ENCODE peak calls at places on chromosomes 11 and 22, in seven cellular contexts. B, M, D, S, J, G and N are unnamed samples.
A peak's percentile ranks its signal among the peaks of the same experiment; 100 is the strongest.

GRCh38 chr11:27012254-27012921 is 18.5 kb downstream of the FIBIN start:
- DNase-seq in B (no peak), M (no peak), D (no peak), S (peak; percentile 14), J (no peak), G (no peak), N (no peak)

GRCh38 chr11:27563201-27563600 is 56.6 kb upstream of the LIN7C start:
- DNase-seq in B (no peak), M (no peak), D (no peak), S (no peak), J (no peak), G (no peak), N (no peak)

GRCh38 chr11:106959800-106960199 is 58.5 kb downstream of the GUCY1A2 start:
- DNase-seq in B (no peak), M (no peak), D (no peak), S (peak; percentile 47), J (no peak), G (no peak), N (no peak)

GRCh38 chr11:71252434-71252781 is at the start of gene SHANK2:
- DNase-seq in B (no peak), M (peak; percentile 47), D (no peak), S (peak; percentile 30), J (peak; percentile 34), G (no peak), N (peak; percentile 57)

GRCh38 chr22:36377022-36377631 is 10.6 kb downstream of the MYH9 start:
- DNase-seq in B (no peak), M (no peak), D (peak; percentile 30), S (no peak), J (no peak), G (no peak), N (no peak)

GRCh38 chr11:105960252-105961245 is 61.5 kb downstream of the MSANTD4 start:
- DNase-seq in B (peak; percentile 38), M (no peak), D (no peak), S (no peak), J (no peak), G (no peak), N (peak; percentile 36)

GRCh38 chr22:46047226-46047625 is 70.3 kb upstream of the WNT7B start:
- DNase-seq in B (no peak), M (peak; percentile 17), D (no peak), S (no peak), J (no peak), G (no peak), N (peak; percentile 19)

GRCh38 chr11:70604630-70605520 is 206.5 kb downstream of the CTTN start:
- DNase-seq in B (peak; percentile 47), M (no peak), D (no peak), S (no peak), J (no peak), G (no peak), N (no peak)

GRCh38 chr22:42375982-42376381 is 56.2 kb downstream of the NFAM1 start:
- DNase-seq in B (peak; percentile 63), M (peak; percentile 34), D (no peak), S (no peak), J (no peak), G (no peak), N (no peak)

GRCh38 chr11:104997288-104997687 is 25.7 kb downstream of the CASP5 start:
- DNase-seq in B (no peak), M (no peak), D (no peak), S (no peak), J (no peak), G (peak; percentile 33), N (no peak)

GRCh38 chr11:75400110-75400865 is 970 bp downstream of the RPS3 start:
- DNase-seq in B (no peak), M (no peak), D (peak; percentile 25), S (no peak), J (no peak), G (no peak), N (no peak)

GRCh38 chr11:31690041-31690440 is 121.1 kb downstream of the PAX6 start:
- DNase-seq in B (no peak), M (no peak), D (no peak), S (no peak), J (no peak), G (no peak), N (no peak)

GRCh38 chr11:67998150-67999045 is 5.5 kb downstream of the UNC93B1 start:
- DNase-seq in B (no peak), M (no peak), D (no peak), S (no peak), J (no peak), G (no peak), N (no peak)

GRCh38 chr22:36252754-36253522 is at the start of gene APOL1:
- DNase-seq in B (no peak), M (peak; percentile 78), D (peak; percentile 78), S (no peak), J (peak; percentile 65), G (peak; percentile 19), N (no peak)

GRCh38 chr11:4059424-4059823 is 35.2 kb upstream of the RRM1 start:
- DNase-seq in B (no peak), M (no peak), D (no peak), S (no peak), J (peak; percentile 20), G (no peak), N (no peak)

GRCh38 chr11:66002648-66003225 is 434 bp downstream of the BANF1 start:
- DNase-seq in B (peak; percentile 77), M (peak; percentile 61), D (no peak), S (peak; percentile 57), J (peak; percentile 69), G (peak; percentile 52), N (peak; percentile 81)

GRCh38 chr11:132244871-132245557 is 874.6 kb downstream of the NTM start:
- DNase-seq in B (no peak), M (no peak), D (no peak), S (no peak), J (no peak), G (no peak), N (no peak)

GRCh38 chr22:25407859-25408229 is 156.6 kb upstream of the GRK3 start:
- DNase-seq in B (no peak), M (no peak), D (no peak), S (no peak), J (no peak), G (no peak), N (no peak)

GRCh38 chr11:50298182-50298988 is 265.7 kb downstream of the OR4C45 start:
- DNase-seq in B (no peak), M (no peak), D (no peak), S (no peak), J (no peak), G (no peak), N (no peak)

GRCh38 chr22:39306456-39307361 is 12.7 kb downstream of the RPL3 start:
- DNase-seq in B (peak; percentile 68), M (peak; percentile 49), D (peak; percentile 30), S (peak; percentile 59), J (no peak), G (peak; percentile 54), N (no peak)

GRCh38 chr22:49959782-49960158 is 802 bp upstream of the PIM3 start:
- DNase-seq in B (no peak), M (peak; percentile 68), D (no peak), S (no peak), J (peak; percentile 30), G (peak; percentile 39), N (peak; percentile 84)

DNA sequence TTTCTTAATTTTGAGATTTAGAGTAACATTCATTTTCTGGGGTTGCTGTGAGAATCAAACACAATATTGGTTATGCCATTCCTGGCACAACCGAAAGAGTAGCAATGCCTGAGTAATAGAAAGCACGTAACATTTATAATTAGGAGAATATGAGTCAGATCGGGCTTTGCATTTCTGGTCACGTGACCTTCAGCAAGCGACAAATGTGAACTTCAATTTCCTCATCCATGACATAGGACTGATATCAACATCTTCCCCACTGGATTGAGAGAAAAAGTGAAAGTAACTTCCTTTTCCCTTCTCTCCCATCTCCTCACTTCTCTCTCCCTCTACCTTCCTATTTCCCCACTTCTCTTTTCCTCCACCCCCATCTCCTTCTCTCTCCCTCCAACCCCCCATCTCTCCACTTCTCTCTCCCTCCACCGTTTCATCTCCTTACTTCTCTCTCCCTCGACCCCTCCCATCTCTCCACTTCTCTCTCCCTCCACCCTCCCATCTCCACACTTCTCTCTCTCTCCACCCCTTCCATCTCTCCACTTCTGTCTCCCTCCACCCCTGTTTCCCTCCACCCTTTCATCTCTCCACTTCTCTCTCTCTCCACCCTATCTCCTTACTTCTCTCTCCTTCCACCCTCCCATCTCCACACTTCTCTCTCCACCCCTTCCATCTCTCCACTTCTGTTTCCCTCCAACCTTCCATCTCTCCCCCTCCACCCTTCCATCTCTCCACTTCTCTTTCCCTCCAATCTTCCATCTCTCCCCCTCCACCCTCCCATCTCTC is 33.5 kb upstream of the CAT start:
- DNase-seq in B (no peak), M (no peak), D (no peak), S (no peak), J (no peak), G (peak; percentile 13), N (no peak)
- H3K4me3 ChIP-seq in B (peak overlapping the region; percentile 16), M (no peak overlapping the region), D (no peak overlapping the region), S (no peak overlapping the region), J (no peak overlapping the region), G (no peak overlapping the region), N (no peak overlapping the region)

GRCh38 chr11:84261707-84262106 is 975.5 kb upstream of the CCDC90B start:
- DNase-seq in B (no peak), M (peak; percentile 28), D (no peak), S (peak; percentile 12), J (no peak), G (no peak), N (no peak)
- TF ChIP-seq CTCF in B (peak; percentile 23), M (peak; percentile 32), D (no peak), S (no peak), J (no peak), G (no peak), N (no peak)

GRCh38 chr11:47413351-47413750 is 5.0 kb downstream of the SLC39A13 start:
- DNase-seq in B (no peak), M (no peak), D (no peak), S (no peak), J (no peak), G (no peak), N (no peak)

GRCh38 chr11:47415949-47416472 is 7.6 kb downstream of the SLC39A13 start:
- DNase-seq in B (peak; percentile 85), M (peak; percentile 92), D (no peak), S (no peak), J (peak; percentile 74), G (peak; percentile 37), N (peak; percentile 64)

GRCh38 chr11:47415091-47415854 is 6.9 kb downstream of the SLC39A13 start:
- DNase-seq in B (peak; percentile 53), M (no peak), D (no peak), S (no peak), J (no peak), G (no peak), N (no peak)

GRCh38 chr11:47413908-47414684 is 5.7 kb downstream of the SLC39A13 start:
- DNase-seq in B (peak; percentile 81), M (no peak), D (no peak), S (no peak), J (no peak), G (no peak), N (no peak)

GRCh38 chr11:47414685-47415070 is 6.3 kb downstream of the SLC39A13 start:
- DNase-seq in B (peak; percentile 67), M (no peak), D (no peak), S (no peak), J (no peak), G (no peak), N (no peak)
- H3K4me1 ChIP-seq in B (peaks cover 26% of the 10 kb centered on the region), M (peaks cover 47% of the 10 kb centered on the region), D (peaks cover 7% of the 10 kb centered on the region), S (no peaks in the 10 kb centered on the region), J (peaks cover under 1% of the 10 kb centered on the region), G (peaks cover 13% of the 10 kb centered on the region), N (peaks cover 10% of the 10 kb centered on the region)

GRCh38 chr11:34651551-34651950 is 30.7 kb downstream of the EHF start:
- DNase-seq in B (no peak), M (no peak), D (no peak), S (peak; percentile 33), J (no peak), G (no peak), N (no peak)
- H3K4me3 ChIP-seq in B (no peak overlapping the region), M (no peak overlapping the region), D (no peak overlapping the region), S (no peak overlapping the region), J (no peak overlapping the region), G (no peak overlapping the region), N (no peak overlapping the region)